ENCODE peak calls at places on chromosomes 13 and 19, in seven cellular contexts. I is HepG2, L is uterus, E is breast epithelium, S is H1, F is thyroid gland, G is right lobe of liver. Z is an unnamed sample.

GRCh38 chr19:3968556-3969434 is 2.1 kb downstream of the DAPK3 start:
- DNase-seq in I (peak), L (peak), E (peak), S (peak), F (peak), G (peak), Z (peak)

GRCh38 chr13:20822406-20822805 is 48.6 kb upstream of the EEF1AKMT1 start:
- DNase-seq in I (no peak), L (no peak), E (no peak), S (no peak), F (no peak), G (no peak), Z (no peak)

GRCh38 chr19:55117063-55117635 is 288 bp downstream of the PPP1R12C start:
- DNase-seq in I (no peak), L (no peak), E (no peak), S (no peak), F (peak), G (no peak), Z (no peak)

GRCh38 chr13:41942462-41943094 is 18.3 kb downstream of the VWA8 start:
- DNase-seq in I (no peak), L (no peak), E (no peak), S (no peak), F (peak), G (no peak), Z (no peak)

GRCh38 chr13:65677906-65678305 is 1552.2 kb downstream of the PCDH9 start:
- DNase-seq in I (no peak), L (no peak), E (no peak), S (no peak), F (no peak), G (no peak), Z (no peak)

GRCh38 chr19:34096020-34096915 is 76.0 kb upstream of the LSM14A start:
- DNase-seq in I (peak), L (no peak), E (no peak), S (no peak), F (no peak), G (no peak), Z (no peak)

GRCh38 chr19:1773173-1773572 is 19.9 kb downstream of the ONECUT3 start:
- DNase-seq in I (no peak), L (no peak), E (no peak), S (no peak), F (no peak), G (no peak), Z (no peak)

GRCh38 chr13:28568286-28568685 is 73.4 kb upstream of the FLT1 start:
- DNase-seq in I (no peak), L (peak), E (peak), S (no peak), F (peak), G (no peak), Z (peak)

GRCh38 chr19:3519126-3519525 is 13.0 kb downstream of the FZR1 start:
- DNase-seq in I (no peak), L (no peak), E (no peak), S (no peak), F (no peak), G (no peak), Z (no peak)

GRCh38 chr13:88932950-88933349 is 1261.8 kb downstream of the SLITRK5 start:
- DNase-seq in I (no peak), L (no peak), E (no peak), S (no peak), F (no peak), G (no peak), Z (no peak)

GRCh38 chr13:95643471-95643813 is 1.1 kb downstream of the DZIP1 start:
- DNase-seq in I (peak), L (peak), E (no peak), S (no peak), F (no peak), G (no peak), Z (no peak)

GRCh38 chr19:2983351-2984195 is 6.2 kb downstream of the TLE6 start:
- DNase-seq in I (no peak), L (peak), E (no peak), S (peak), F (peak), G (no peak), Z (no peak)

GRCh38 chr13:112984501-112984900 is 15.5 kb downstream of the MCF2L start:
- DNase-seq in I (no peak), L (no peak), E (no peak), S (no peak), F (no peak), G (no peak), Z (no peak)

GRCh38 chr13:37640499-37640898 is 41.9 kb upstream of the POSTN start:
- DNase-seq in I (no peak), L (no peak), E (no peak), S (no peak), F (no peak), G (no peak), Z (no peak)

GRCh38 chr19:55675661-55676354 is 782 bp downstream of the EPN1 start:
- DNase-seq in I (no peak), L (no peak), E (no peak), S (no peak), F (no peak), G (no peak), Z (no peak)

GRCh38 chr19:46180701-46181385 is 32.8 kb downstream of the IGFL2 start:
- DNase-seq in I (no peak), L (no peak), E (no peak), S (no peak), F (no peak), G (no peak), Z (peak)

GRCh38 chr13:58165617-58166016 is 534.1 kb downstream of the PCDH17 start:
- DNase-seq in I (no peak), L (no peak), E (no peak), S (no peak), F (no peak), G (no peak), Z (no peak)

GRCh38 chr13:24763596-24764275 is at the start of gene RNF17:
- DNase-seq in I (no peak), L (no peak), E (no peak), S (no peak), F (no peak), G (no peak), Z (no peak)

GRCh38 chr19:33416307-33417215 is 43.1 kb downstream of the CEBPG start:
- DNase-seq in I (peak), L (no peak), E (no peak), S (peak), F (peak), G (peak), Z (no peak)

GRCh38 chr13:50244913-50245574 is 229.8 kb downstream of the KCNRG start:
- DNase-seq in I (peak), L (no peak), E (no peak), S (no peak), F (peak), G (no peak), Z (no peak)

GRCh38 chr13:33194820-33195692 is 90.5 kb downstream of the STARD13 start:
- DNase-seq in I (peak), L (peak), E (no peak), S (no peak), F (no peak), G (no peak), Z (no peak)

GRCh38 chr19:28509079-28509895 is 703.7 kb downstream of the UQCRFS1 start:
- DNase-seq in I (no peak), L (no peak), E (no peak), S (no peak), F (no peak), G (no peak), Z (no peak)

GRCh38 chr13:111280666-111281577 is 39.5 kb upstream of the TEX29 start:
- DNase-seq in I (no peak), L (no peak), E (no peak), S (no peak), F (no peak), G (no peak), Z (no peak)

GRCh38 chr13:40221460-40222201 is 444.8 kb downstream of the FOXO1 start:
- DNase-seq in I (peak), L (peak), E (no peak), S (no peak), F (no peak), G (no peak), Z (no peak)

GRCh38 chr13:32585625-32586021 is 629 bp upstream of the PDS5B start:
- DNase-seq in I (no peak), L (peak), E (no peak), S (no peak), F (no peak), G (no peak), Z (no peak)

GRCh38 chr13:111893071-111893606 is 173.8 kb upstream of the SOX1 start:
- DNase-seq in I (no peak), L (no peak), E (peak), S (peak), F (no peak), G (no peak), Z (peak)

GRCh38 chr19:44202470-44202869 is 9.9 kb upstream of the ZNF227 start:
- DNase-seq in I (no peak), L (no peak), E (no peak), S (no peak), F (no peak), G (no peak), Z (no peak)

GRCh38 chr19:3046621-3047306 is 15.5 kb downstream of the TLE5 start:
- DNase-seq in I (no peak), L (peak), E (no peak), S (no peak), F (peak), G (no peak), Z (no peak)

GRCh38 chr19:51901860-51902259 is 3.0 kb downstream of the ZNF649 start:
- DNase-seq in I (no peak), L (no peak), E (no peak), S (no peak), F (no peak), G (no peak), Z (no peak)
- H3K4me3 ChIP-seq in I (no peak), L (no peak), E (no peak), S (no peak), F (no peak), G (no peak), Z (no peak)

DNA sequence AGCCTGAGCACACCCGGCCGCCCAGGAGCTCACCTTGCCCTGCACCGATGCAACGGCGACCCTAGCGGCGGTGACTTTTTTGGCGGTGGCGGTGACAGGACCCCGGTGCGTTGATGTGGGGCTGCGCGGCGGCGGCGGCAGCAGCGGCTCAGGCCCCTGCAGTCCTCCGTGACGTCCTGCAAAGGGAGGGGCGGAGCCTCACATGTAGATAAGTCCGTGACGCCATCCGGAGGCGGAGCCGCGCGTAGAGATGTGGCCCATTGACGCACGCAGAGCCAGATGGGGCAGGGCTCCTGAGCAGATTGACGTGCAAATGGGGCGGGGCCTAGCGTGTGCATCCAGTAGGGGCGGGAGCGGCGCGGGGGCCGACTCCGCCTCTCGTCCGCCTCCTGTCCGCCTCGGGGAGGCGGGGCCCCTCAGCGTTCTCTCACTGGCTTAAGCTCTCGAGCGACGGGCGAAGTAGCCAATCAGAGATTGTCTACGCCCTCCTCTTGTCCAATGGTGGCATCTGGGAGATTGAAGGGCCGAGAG is at the start of gene RAB3A:
- DNase-seq in I (peak), L (peak), E (peak), S (peak), F (peak), G (peak), Z (peak)
- TF ChIP-seq POLR2A in I (no peak), L (peak), E (no peak), S (no peak), F (peak), G (peak), Z (no peak)

DNA sequence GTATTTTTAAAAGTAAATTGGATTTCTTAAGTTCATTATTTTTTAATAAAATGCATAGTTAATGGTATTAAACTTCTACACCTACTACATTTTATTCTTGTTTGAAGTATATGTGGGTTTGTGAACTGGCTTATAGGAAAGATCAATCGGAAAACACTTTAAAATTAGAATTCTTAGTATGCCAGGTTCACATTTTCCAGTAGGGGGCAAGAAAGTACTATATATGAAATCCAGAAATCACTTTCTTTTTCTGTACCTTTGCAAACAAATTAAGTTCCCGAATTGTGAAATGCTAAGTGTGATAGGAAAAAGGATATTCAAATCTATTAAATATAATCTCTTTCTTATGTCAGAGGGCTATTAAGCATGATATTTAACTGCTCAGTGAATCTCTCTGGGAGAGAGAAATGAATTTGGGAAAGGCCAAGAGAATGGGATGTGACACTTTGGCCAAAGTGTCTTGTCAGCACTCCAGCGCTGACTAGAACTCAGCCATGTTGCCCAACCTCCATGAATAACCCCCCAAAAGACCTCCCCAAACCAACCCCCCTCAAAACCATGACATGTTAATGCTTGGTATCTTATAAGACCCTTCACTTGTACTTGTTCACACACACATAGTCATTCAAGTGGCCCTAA is 122.6 kb upstream of the SLC10A2 start:
- DNase-seq in I (no peak), L (no peak), E (no peak), S (no peak), F (no peak), G (no peak), Z (no peak)
- TF ChIP-seq CTCF in I (peak), L (no peak), E (no peak), S (peak), F (no peak), G (peak), Z (no peak)

DNA sequence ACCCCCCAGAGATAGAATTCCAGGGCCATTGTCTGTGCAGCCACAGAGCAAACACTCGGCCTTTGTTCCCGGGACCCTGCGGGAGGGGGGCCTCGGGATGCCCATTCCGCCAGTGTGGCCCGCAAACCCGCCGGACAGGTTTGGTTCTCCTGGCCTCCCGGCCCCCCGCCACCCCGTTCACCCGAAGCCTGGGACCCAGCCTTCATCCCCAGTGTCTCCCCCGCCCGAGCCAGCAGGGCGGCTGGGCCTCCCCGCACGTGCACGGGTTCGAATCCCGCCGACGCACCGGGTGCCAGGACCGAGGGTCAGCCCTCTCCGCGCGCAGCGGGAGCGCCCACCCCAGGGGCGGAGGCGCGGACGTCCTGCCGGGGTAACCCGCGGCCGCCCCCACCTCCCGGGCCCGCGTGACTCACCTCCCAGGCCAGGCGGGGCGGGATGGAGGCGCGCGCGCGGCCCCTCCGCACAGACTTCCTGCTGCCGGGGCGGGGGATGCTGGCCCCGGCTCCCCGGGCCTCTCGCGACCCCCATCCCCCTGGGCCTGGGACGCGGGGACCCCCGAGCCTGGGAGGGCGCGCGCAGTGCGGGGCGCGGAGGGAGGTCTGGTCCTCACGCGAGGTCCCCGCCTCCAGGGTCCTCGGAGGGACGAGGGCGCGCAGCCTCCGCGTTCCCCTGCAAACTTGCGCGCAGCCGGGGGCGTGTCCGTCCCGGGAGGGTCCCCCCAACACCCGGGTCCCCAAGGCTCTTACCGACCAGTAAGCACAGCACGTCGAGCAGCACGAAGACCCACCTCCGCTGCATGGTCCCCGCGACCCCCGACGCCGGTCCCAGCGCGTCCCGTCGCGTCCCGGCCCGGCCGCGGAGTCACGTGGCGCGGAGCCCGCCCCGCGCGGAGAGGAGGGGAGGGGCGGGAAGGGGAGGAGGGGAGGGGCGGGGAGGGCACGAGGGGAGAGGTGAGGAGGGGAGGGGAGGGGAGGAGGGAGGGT is at the start of gene PLPP2:
- DNase-seq in I (no peak), L (peak), E (peak), S (peak), F (peak), G (peak), Z (peak)
- H3K4me3 ChIP-seq in I (no peak), L (peak), E (peak), S (peak), F (no peak), G (no peak), Z (peak)

GRCh38 chr19:57305056-57305455 is 15.2 kb upstream of the ZNF543 start:
- DNase-seq in I (no peak), L (no peak), E (no peak), S (no peak), F (no peak), G (no peak), Z (no peak)

GRCh38 chr19:57302020-57302465 is 18.2 kb upstream of the ZNF543 start:
- DNase-seq in I (no peak), L (no peak), E (no peak), S (no peak), F (peak), G (no peak), Z (no peak)

GRCh38 chr19:57308514-57308913 is 11.8 kb upstream of the ZNF543 start:
- DNase-seq in I (no peak), L (no peak), E (no peak), S (no peak), F (no peak), G (no peak), Z (no peak)

GRCh38 chr19:57302727-57303401 is 17.4 kb upstream of the ZNF543 start:
- DNase-seq in I (no peak), L (no peak), E (no peak), S (no peak), F (no peak), G (no peak), Z (no peak)
- TF ChIP-seq POLR2A in I (no peak), L (no peak), E (no peak), S (no peak), F (no peak), G (no peak), Z (no peak)

GRCh38 chr13:73767747-73768315 is 366.4 kb downstream of the KLF12 start:
- DNase-seq in I (peak), L (no peak), E (no peak), S (no peak), F (no peak), G (no peak), Z (no peak)
- TF ChIP-seq CTCF in I (peak), L (no peak), E (no peak), S (peak), F (no peak), G (peak), Z (no peak)

GRCh38 chr19:30070970-30071632 is 129.1 kb downstream of the URI1 start:
- DNase-seq in I (no peak), L (no peak), E (peak), S (no peak), F (no peak), G (peak), Z (no peak)
- H3K4me3 ChIP-seq in I (no peak), L (no peak), E (no peak), S (no peak), F (no peak), G (no peak), Z (no peak)

Z was measured in lower leg skin.